ENCODE peak calls at places on chromosomes 5 and 9, in eight cellular contexts. O, A, X, N, D, R, I and G are unnamed samples. For H3K4me1, the result is how much of the 10 kb centered on the place peaks cover.

GRCh38 chr5:8320244-8320643 is 451.3 kb downstream of the MTRR start:
- DNase-seq in O (no peak), A (no peak), X (no peak), N (no peak), D (no peak), R (no peak), I (no peak), G (no peak)

GRCh38 chr9:35533398-35533797 is 43.5 kb downstream of the RUSC2 start:
- DNase-seq in O (no peak), A (no peak), X (no peak), N (no peak), D (no peak), R (no peak), I (no peak), G (no peak)

GRCh38 chr9:85322592-85322991 is 419.2 kb downstream of the AGTPBP1 start:
- DNase-seq in O (no peak), A (no peak), X (no peak), N (no peak), D (no peak), R (no peak), I (no peak), G (no peak)

GRCh38 chr5:174599992-174600391 is 124.4 kb upstream of the MSX2 start:
- DNase-seq in O (no peak), A (peak), X (no peak), N (no peak), D (no peak), R (no peak), I (no peak), G (no peak)

GRCh38 chr9:122420315-122420714 is 49.5 kb downstream of the PTGS1 start:
- DNase-seq in O (no peak), A (no peak), X (no peak), N (no peak), D (no peak), R (no peak), I (no peak), G (no peak)

GRCh38 chr9:136847065-136847826 is 2.0 kb upstream of the PHPT1 start:
- DNase-seq in O (peak), A (peak), X (no peak), N (no peak), D (peak), R (peak), I (no peak), G (no peak)

GRCh38 chr5:82512025-82512424 is 233.9 kb upstream of the RPS23 start:
- DNase-seq in O (no peak), A (no peak), X (no peak), N (no peak), D (no peak), R (no peak), I (no peak), G (no peak)

GRCh38 chr9:14888857-14889256 is 21.4 kb downstream of the FREM1 start:
- DNase-seq in O (no peak), A (no peak), X (no peak), N (no peak), D (no peak), R (no peak), I (no peak), G (no peak)

GRCh38 chr9:89606567-89607311 is 1.9 kb downstream of the GADD45G start:
- DNase-seq in O (peak), A (peak), X (peak), N (no peak), D (no peak), R (peak), I (peak), G (no peak)

GRCh38 chr5:87653242-87653641 is 240.5 kb upstream of the CCNH start:
- DNase-seq in O (no peak), A (no peak), X (no peak), N (no peak), D (no peak), R (no peak), I (no peak), G (no peak)

GRCh38 chr9:37262410-37262809 is 142.0 kb downstream of the ZCCHC7 start:
- DNase-seq in O (no peak), A (no peak), X (peak), N (no peak), D (no peak), R (no peak), I (peak), G (no peak)

GRCh38 chr5:178774446-178774845 is 44.0 kb upstream of the ZNF354A start:
- DNase-seq in O (no peak), A (no peak), X (no peak), N (peak), D (no peak), R (no peak), I (no peak), G (no peak)
- H3K4me1 ChIP-seq in O (under half), A (under half), X (under half), N (under half), D (under half), R (under half), I (under half), G (under half)

DNA sequence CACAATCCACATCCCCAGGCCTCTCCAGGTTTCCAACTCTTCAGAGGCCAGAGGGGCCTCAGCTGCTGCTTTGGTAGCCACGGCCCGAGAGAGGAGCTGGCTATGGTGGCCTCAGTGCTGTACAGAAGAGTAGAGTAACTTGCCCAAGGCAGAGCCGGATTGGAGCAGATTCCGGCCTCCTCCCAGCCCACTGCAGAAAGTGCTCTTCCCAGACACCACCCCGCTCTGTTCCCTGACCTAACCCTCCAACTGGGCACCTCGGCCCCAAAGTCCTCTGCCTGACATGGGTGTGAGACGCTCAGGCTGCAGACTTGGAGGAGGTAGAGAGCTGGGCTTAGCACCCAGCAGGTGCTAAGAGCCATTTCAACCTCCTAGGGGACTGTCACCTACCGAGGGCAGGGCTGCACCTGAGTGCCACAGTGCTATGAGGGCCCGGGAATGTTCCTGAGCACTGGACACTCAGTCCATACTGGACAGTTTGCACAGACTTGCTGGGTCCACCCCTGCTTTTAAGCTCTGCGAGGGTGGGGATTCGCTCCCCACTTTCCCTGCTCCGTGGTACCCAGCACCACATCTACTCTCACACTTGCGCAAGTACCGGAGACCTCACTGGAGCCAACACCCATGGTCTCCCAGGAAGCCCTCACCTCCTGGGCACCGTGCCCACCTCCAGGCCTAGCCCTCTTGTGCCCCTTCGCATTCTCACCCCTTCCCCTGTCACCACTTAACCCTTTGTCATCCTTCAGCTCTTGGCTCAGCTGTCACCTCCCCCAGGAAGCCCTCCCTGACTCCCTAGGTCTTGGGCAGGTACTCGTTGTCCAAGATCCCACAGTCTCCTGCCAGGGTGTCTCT is 49.7 kb downstream of the DBH start:
- DNase-seq in O (no peak), A (peak), X (no peak), N (no peak), D (no peak), R (no peak), I (no peak), G (no peak)
- H3K4me1 ChIP-seq in O (under half), A (under half), X (under half), N (under half), D (under half), R (under half), I (under half), G (under half)

DNA sequence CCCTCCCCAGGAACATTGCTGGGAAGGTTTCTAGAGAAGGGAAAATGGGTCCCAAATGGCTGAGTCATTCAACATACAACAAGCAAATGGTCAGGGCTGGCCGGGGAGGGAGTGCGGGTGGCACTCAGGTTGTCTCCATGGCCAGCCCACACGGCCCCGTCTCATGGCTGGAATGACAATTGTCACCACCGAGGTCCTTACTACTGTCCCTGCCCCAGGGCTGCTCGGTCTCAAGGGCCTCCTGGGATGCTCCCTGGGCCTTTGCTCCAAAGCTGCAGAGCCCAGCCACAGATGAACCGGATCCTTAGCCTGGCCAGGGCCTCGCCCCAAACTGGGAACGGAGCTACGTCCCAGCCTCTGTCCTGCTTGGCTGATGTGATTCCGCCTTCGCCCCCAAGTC is 121.9 kb downstream of the FGF18 start:
- DNase-seq in O (no peak), A (no peak), X (no peak), N (peak), D (no peak), R (no peak), I (no peak), G (no peak)
- H3K4me1 ChIP-seq in O (under half), A (under half), X (under half), N (under half), D (under half), R (under half), I (under half), G (under half)

DNA sequence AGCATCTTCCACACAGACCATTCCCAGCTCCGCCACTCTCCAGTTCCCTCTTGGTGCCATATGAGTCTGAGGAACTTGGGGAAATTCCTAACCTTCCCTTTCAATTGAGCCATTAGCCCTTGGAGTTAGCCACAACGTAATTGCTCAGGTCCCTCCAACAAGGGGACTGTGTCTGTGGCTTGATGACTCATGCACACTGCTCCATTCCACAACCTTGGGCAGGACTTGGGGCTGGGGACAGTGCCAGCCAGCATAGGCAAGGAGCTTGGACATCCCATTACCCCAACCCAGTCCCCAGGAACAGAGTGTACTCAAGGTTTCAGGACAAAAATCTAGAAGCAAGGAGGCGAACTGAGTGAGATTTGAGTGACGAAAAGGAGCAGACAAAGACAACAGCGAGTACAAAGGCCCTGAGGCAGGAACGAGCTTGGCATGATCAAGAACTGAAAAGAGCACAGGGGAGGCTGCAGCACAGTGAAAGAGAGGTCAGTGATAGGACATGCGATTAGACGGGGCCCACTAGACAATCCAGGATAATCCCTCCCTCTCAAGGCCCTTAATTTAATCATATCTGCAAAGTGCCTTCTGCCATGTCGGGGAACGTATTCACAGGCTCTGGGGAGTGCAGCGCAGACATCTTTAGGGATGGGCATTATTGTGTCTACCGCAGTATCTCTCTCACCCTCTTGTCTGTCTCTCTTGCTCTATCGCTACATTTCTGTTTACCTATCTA is 16.0 kb upstream of the JADE2 start:
- DNase-seq in O (no peak), A (no peak), X (peak), N (peak), D (no peak), R (peak), I (peak), G (no peak)
- H3K4me1 ChIP-seq in O (under half), A (under half), X (half or more), N (under half), D (under half), R (half or more), I (under half), G (under half)